ENCODE peak calls at places on chromosomes 11 and 22, in six cellular contexts. N is heart right ventricle, Q is A673, W is aorta, R is IMR-90, B is cardiac muscle cell. Z is an unnamed sample.

GRCh38 chr22:31091106-31091975 is 10.2 kb downstream of the SMTN start:
- DNase-seq in B (no peak), N (peak; percentile 6), W (peak; percentile 47), Q (no peak), R (no peak), Z (no peak)

GRCh38 chr11:130212431-130212961 is 52.9 kb downstream of the ST14 start:
- DNase-seq in B (no peak), N (no peak), R (no peak), Q (no peak), W (no peak), Z (no peak)

GRCh38 chr22:25478573-25478972 is 85.9 kb upstream of the GRK3 start:
- DNase-seq in B (no peak), R (no peak), N (no peak), W (no peak), Q (no peak), Z (no peak)

GRCh38 chr11:103585401-103585800 is 451.0 kb upstream of the DDI1 start:
- DNase-seq in Q (no peak), R (no peak), B (no peak), W (no peak), N (no peak), Z (no peak)

GRCh38 chr11:17578958-17579357 is 31.9 kb downstream of the OTOG start:
- DNase-seq in R (no peak), Q (no peak), W (no peak), N (no peak), B (no peak), Z (no peak)

GRCh38 chr11:4187055-4187988 is 92.7 kb downstream of the RRM1 start:
- DNase-seq in N (peak; percentile 89), B (peak; percentile 91), W (peak; percentile 96), R (peak; percentile 70), Q (peak; percentile 83), Z (peak; percentile 75)

GRCh38 chr22:42074846-42075245 is 798 bp downstream of the PHETA2 start:
- DNase-seq in Q (no peak), W (no peak), R (no peak), N (no peak), B (no peak), Z (no peak)

GRCh38 chr11:72179804-72180396 is 12.0 kb upstream of the FOLR1 start:
- DNase-seq in W (no peak), N (no peak), R (no peak), B (no peak), Q (no peak), Z (no peak)

GRCh38 chr11:117772360-117772759 is 24.7 kb downstream of the DSCAML1 start:
- DNase-seq in W (no peak), R (no peak), Q (no peak), B (no peak), N (no peak), Z (no peak)

GRCh38 chr11:80960331-80961095 is 1519.7 kb upstream of the TENM4 start:
- DNase-seq in Q (no peak), W (no peak), B (no peak), N (no peak), R (no peak), Z (no peak)

GRCh38 chr11:108788565-108789199 is 123.8 kb downstream of the DDX10 start:
- DNase-seq in B (peak; percentile 44), W (no peak), N (peak; percentile 6), Q (peak; percentile 65), R (peak; percentile 41), Z (no peak)

GRCh38 chr22:36197065-36197440 is 4.6 kb downstream of the APOL4 start:
- DNase-seq in B (peak; percentile 58), Q (peak; percentile 92), R (peak; percentile 70), N (peak; percentile 74), W (peak; percentile 66), Z (no peak)

GRCh38 chr11:95917188-95918036 is 6.5 kb downstream of the MTMR2 start:
- DNase-seq in Q (no peak), W (no peak), B (no peak), R (peak; percentile 30), N (peak; percentile 20), Z (peak; percentile 36)

GRCh38 chr11:45527898-45528297 is 137.5 kb downstream of the CHST1 start:
- DNase-seq in R (no peak), Q (no peak), B (no peak), N (no peak), W (no peak), Z (no peak)

GRCh38 chr22:29339381-29340235 is 24.1 kb upstream of the RASL10A start:
- DNase-seq in N (no peak), Q (no peak), B (no peak), R (no peak), W (no peak), Z (no peak)

GRCh38 chr11:48244804-48245203 is at the start of gene OR4X2:
- DNase-seq in Q (no peak), B (no peak), R (no peak), W (no peak), N (no peak), Z (no peak)

GRCh38 chr11:48248902-48249301 is 4.0 kb downstream of the OR4X2 start:
- DNase-seq in Q (no peak), R (no peak), W (no peak), N (no peak), B (no peak), Z (no peak)
- H3K9me3 ChIP-seq in Q (peaks cover 12% of the 10 kb centered on the region), R (peaks cover 2% of the 10 kb centered on the region), W (peaks cover 1% of the 10 kb centered on the region), N (peaks cover 55% of the 10 kb centered on the region), B (peaks cover 2% of the 10 kb centered on the region), Z (no peaks in the 10 kb centered on the region)

GRCh38 chr22:23187871-23188700 is 7.8 kb downstream of the BCR start:
- DNase-seq in B (no peak), N (no peak), Q (no peak), R (peak; percentile 23), W (no peak), Z (no peak)
- H3K36me3 ChIP-seq in B (no peaks in the 10 kb centered on the region), N (peaks cover 24% of the 10 kb centered on the region), Q (no peaks in the 10 kb centered on the region), R (peaks cover 3% of the 10 kb centered on the region), W (no peaks in the 10 kb centered on the region), Z (no peaks in the 10 kb centered on the region)

GRCh38 chr11:77854838-77855237 is 33.9 kb downstream of the AAMDC start:
- DNase-seq in B (no peak), R (no peak), W (no peak), Q (no peak), N (no peak), Z (no peak)
- H3K4me3 ChIP-seq in B (no peak overlapping the region), R (no peak overlapping the region), W (no peak overlapping the region), Q (no peak overlapping the region), N (no peak overlapping the region), Z (no peak overlapping the region)

GRCh38 chr22:49689858-49690257 is 137.8 kb downstream of the BRD1 start:
- DNase-seq in W (no peak), B (no peak), Q (no peak), R (no peak), N (no peak), Z (no peak)

GRCh38 chr22:49692499-49693225 is 135.0 kb downstream of the BRD1 start:
- DNase-seq in B (no peak), W (no peak), R (no peak), N (no peak), Q (no peak), Z (no peak)

GRCh38 chr22:49690454-49690853 is 137.2 kb downstream of the BRD1 start:
- DNase-seq in Q (no peak), R (no peak), B (no peak), W (no peak), N (no peak), Z (no peak)

GRCh38 chr22:49689255-49689770 is 138.4 kb downstream of the BRD1 start:
- DNase-seq in R (no peak), N (no peak), W (no peak), B (no peak), Q (no peak), Z (no peak)

GRCh38 chr22:49691256-49691655 is 136.4 kb downstream of the BRD1 start:
- DNase-seq in W (no peak), Q (no peak), N (no peak), B (no peak), R (no peak), Z (no peak)
- H3K9me3 ChIP-seq in W (peaks cover 2% of the 10 kb centered on the region), Q (no peaks in the 10 kb centered on the region), N (peaks cover 17% of the 10 kb centered on the region), B (no peaks in the 10 kb centered on the region), R (peaks cover 22% of the 10 kb centered on the region), Z (no peaks in the 10 kb centered on the region)

DNA sequence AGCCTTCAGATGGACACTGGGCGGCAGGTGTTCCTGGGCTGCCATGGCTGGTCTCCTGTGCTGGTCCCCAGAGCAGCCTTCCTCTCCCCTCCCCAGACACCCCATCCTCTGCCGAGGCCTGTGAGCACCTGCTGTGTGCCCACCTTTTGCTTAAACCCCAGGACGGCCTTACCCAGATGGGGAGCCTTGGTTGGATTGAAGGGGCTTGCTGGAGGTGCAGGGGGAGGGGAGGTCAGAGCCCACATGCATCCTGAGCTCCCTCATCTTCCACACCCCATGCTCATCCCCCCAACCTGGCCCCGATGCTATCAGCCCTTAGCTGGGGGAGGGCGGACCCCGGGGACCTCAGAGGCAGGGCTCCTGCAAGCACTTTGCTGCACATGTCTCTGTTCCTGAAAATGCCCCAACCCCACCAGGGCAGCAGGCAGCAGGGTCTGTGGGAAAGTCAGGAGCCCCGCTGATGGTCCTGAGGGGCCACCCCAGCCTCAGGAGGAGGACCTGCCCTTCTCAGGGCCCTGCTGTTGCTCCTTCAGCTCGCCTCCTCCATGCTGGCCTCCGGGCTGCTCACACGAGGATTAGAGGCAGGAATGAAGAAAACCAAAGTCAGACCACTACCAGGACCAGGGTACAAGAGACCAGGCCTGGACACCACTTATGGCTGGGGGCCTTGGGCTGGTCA is 41.6 kb upstream of the CCDC188 start:
- DNase-seq in N (no peak), R (no peak), B (no peak), Q (no peak), W (no peak), Z (no peak)
- H3K36me3 ChIP-seq in N (no peaks in the 10 kb centered on the region), R (no peaks in the 10 kb centered on the region), B (no peaks in the 10 kb centered on the region), Q (no peaks in the 10 kb centered on the region), W (no peaks in the 10 kb centered on the region), Z (no peaks in the 10 kb centered on the region)

GRCh38 chr22:50601669-50602337 is 1.2 kb downstream of the MAPK8IP2 start:
- DNase-seq in W (no peak), Q (no peak), N (no peak), B (no peak), R (no peak), Z (no peak)

GRCh38 chr22:50600967-50601668 is 525 bp downstream of the MAPK8IP2 start:
- DNase-seq in Q (no peak), N (no peak), R (no peak), B (peak; percentile 12), W (no peak), Z (no peak)

GRCh38 chr22:50602338-50602700 is 1.7 kb downstream of the MAPK8IP2 start:
- DNase-seq in Q (no peak), W (no peak), N (no peak), R (no peak), B (no peak), Z (no peak)

GRCh38 chr22:50599816-50600454 is 658 bp upstream of the MAPK8IP2 start:
- DNase-seq in Q (peak; percentile 48), B (peak; percentile 82), N (peak; percentile 57), W (peak; percentile 65), R (no peak), Z (peak; percentile 22)

DNA sequence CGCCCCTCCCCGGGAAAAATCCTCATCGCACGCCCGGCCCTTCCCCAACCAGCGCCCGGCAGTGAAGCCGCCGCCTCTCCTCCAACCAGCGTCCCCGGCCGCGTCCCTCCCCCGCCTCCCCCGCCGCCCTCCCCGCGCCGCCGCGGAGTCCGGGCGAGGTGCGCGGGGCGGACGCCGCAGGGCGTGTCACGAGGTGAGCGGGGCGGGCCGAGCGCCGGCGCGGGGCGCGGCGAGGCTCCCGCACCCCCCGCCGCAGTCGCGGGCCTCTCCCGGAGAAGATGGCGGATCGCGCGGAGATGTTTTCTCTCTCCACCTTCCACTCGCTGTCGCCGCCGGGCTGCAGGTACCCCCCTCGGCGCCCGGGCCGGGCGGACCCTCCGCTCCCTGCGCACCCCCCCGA is at the start of gene MAPK8IP2:
- DNase-seq in R (no peak), N (no peak), Q (peak; percentile 34), W (no peak), B (peak; percentile 24), Z (peak; percentile 23)
- H3K4me3 ChIP-seq in R (peak within 1 kb of the TSS; percentile 14), N (peak within 1 kb of the TSS; percentile 28), Q (peak within 1 kb of the TSS; percentile 51), W (peak within 1 kb of the TSS; percentile 35), B (peak within 1 kb of the TSS; percentile 34), Z (peak within 1 kb of the TSS; percentile 35)

GRCh38 chr22:47419239-47419638 is 656.8 kb downstream of the TBC1D22A start:
- DNase-seq in R (no peak), Q (no peak), W (no peak), N (no peak), B (no peak), Z (no peak)
- H3K9me3 ChIP-seq in R (peaks cover 20% of the 10 kb centered on the region), Q (no peaks in the 10 kb centered on the region), W (peaks cover 3% of the 10 kb centered on the region), N (peaks cover 8% of the 10 kb centered on the region), B (no peaks in the 10 kb centered on the region), Z (peaks cover 2% of the 10 kb centered on the region)